ENCODE peak calls at places on chromosomes 1 and 21, in four cellular contexts. One of them, this sample, is unnamed.
A peak's percentile ranks its signal among the peaks of the same experiment; 100 is the strongest.

GRCh38 chr1:21944261-21945074 is 7.4 kb upstream of the HSPG2 start:
- DNase-seq in K562: no peak
- DNase-seq in GM12878: no peak
- DNase-seq in H1: peak; percentile 60
- DNase-seq in this sample: no peak

GRCh38 chr1:211643324-211644212 is 31.9 kb downstream of the NEK2 start:
- DNase-seq in K562: peak; percentile 46
- DNase-seq in GM12878: no peak
- DNase-seq in H1: no peak
- DNase-seq in this sample: peak; percentile 96

GRCh38 chr1:15246960-15247614 is at the start of gene FHAD1:
- DNase-seq in K562: peak; percentile 62
- DNase-seq in GM12878: no peak
- DNase-seq in H1: peak; percentile 68
- DNase-seq in this sample: no peak

GRCh38 chr1:175822575-175822974 is 79.2 kb upstream of the TNR start:
- DNase-seq in K562: no peak
- DNase-seq in GM12878: no peak
- DNase-seq in H1: no peak
- DNase-seq in this sample: no peak

GRCh38 chr1:227884370-227885134 is 63.2 kb downstream of the WNT9A start:
- DNase-seq in K562: no peak
- DNase-seq in GM12878: no peak
- DNase-seq in H1: no peak
- DNase-seq in this sample: no peak

GRCh38 chr1:18012686-18013085 is 94.9 kb upstream of the IGSF21 start:
- DNase-seq in K562: no peak
- DNase-seq in GM12878: no peak
- DNase-seq in H1: no peak
- DNase-seq in this sample: no peak

GRCh38 chr1:21655259-21655658 is 13.9 kb downstream of the RAP1GAP start:
- DNase-seq in K562: no peak
- DNase-seq in GM12878: no peak
- DNase-seq in H1: no peak
- DNase-seq in this sample: no peak

GRCh38 chr21:40732243-40732642 is 114.7 kb downstream of the DSCAM start:
- DNase-seq in K562: no peak
- DNase-seq in GM12878: no peak
- DNase-seq in H1: no peak
- DNase-seq in this sample: no peak

GRCh38 chr1:83828456-83828855 is 170.5 kb downstream of the TTLL7 start:
- DNase-seq in K562: no peak
- DNase-seq in GM12878: no peak
- DNase-seq in H1: no peak
- DNase-seq in this sample: no peak

GRCh38 chr1:117656202-117656641 is 50.4 kb downstream of the TENT5C start:
- DNase-seq in K562: no peak
- DNase-seq in GM12878: peak; percentile 73
- DNase-seq in H1: no peak
- DNase-seq in this sample: no peak

GRCh38 chr1:205504311-205505075 is at the start of gene CDK18:
- DNase-seq in K562: peak; percentile 71
- DNase-seq in GM12878: no peak
- DNase-seq in H1: peak; percentile 69
- DNase-seq in this sample: peak; percentile 78

GRCh38 chr1:12654004-12654567 is 10.2 kb downstream of the AADACL4 start:
- DNase-seq in K562: no peak
- DNase-seq in GM12878: no peak
- DNase-seq in H1: no peak
- DNase-seq in this sample: no peak

GRCh38 chr1:6030144-6030543 is 15.5 kb upstream of the KCNAB2 start:
- DNase-seq in K562: no peak
- DNase-seq in GM12878: no peak
- DNase-seq in H1: no peak
- DNase-seq in this sample: no peak

GRCh38 chr1:24142546-24143431 is at the start of gene IL22RA1:
- DNase-seq in K562: no peak
- DNase-seq in GM12878: no peak
- DNase-seq in H1: no peak
- DNase-seq in this sample: peak; percentile 48

GRCh38 chr1:204104331-204105222 is 31.7 kb downstream of the SOX13 start:
- DNase-seq in K562: no peak
- DNase-seq in GM12878: no peak
- DNase-seq in H1: no peak
- DNase-seq in this sample: no peak

GRCh38 chr21:45358711-45359310 is 46.2 kb upstream of the COL18A1 start:
- DNase-seq in K562: no peak
- DNase-seq in GM12878: no peak
- DNase-seq in H1: no peak
- DNase-seq in this sample: no peak

GRCh38 chr1:205849619-205850355 is at the start of gene PM20D1:
- DNase-seq in K562: peak; percentile 80
- DNase-seq in GM12878: no peak
- DNase-seq in H1: peak; percentile 19
- DNase-seq in this sample: no peak

GRCh38 chr1:64960731-64961130 is 5.6 kb downstream of the JAK1 start:
- DNase-seq in K562: no peak
- DNase-seq in GM12878: peak; percentile 85
- DNase-seq in H1: no peak
- DNase-seq in this sample: no peak

GRCh38 chr1:107750364-107750959 is 214.5 kb downstream of the VAV3 start:
- DNase-seq in K562: peak; percentile 47
- DNase-seq in GM12878: peak; percentile 19
- DNase-seq in H1: no peak
- DNase-seq in this sample: peak; percentile 65

GRCh38 chr1:98653186-98653585 is 8.3 kb upstream of the SNX7 start:
- DNase-seq in K562: no peak
- DNase-seq in GM12878: no peak
- DNase-seq in H1: no peak
- DNase-seq in this sample: no peak

GRCh38 chr1:53944469-53945182 is 873 bp downstream of the IFT25 start:
- DNase-seq in K562: peak; percentile 29
- DNase-seq in GM12878: no peak
- DNase-seq in H1: no peak
- DNase-seq in this sample: no peak

GRCh38 chr1:48859429-48859828 is 82.7 kb upstream of the BEND5 start:
- DNase-seq in K562: no peak
- DNase-seq in GM12878: no peak
- DNase-seq in H1: no peak
- DNase-seq in this sample: no peak

GRCh38 chr1:74835046-74835445 is 102.1 kb downstream of the TYW3 start:
- DNase-seq in K562: no peak
- DNase-seq in GM12878: no peak
- DNase-seq in H1: no peak
- DNase-seq in this sample: no peak

GRCh38 chr1:164071288-164071687 is 487.7 kb upstream of the PBX1 start:
- DNase-seq in K562: no peak
- DNase-seq in GM12878: no peak
- DNase-seq in H1: no peak
- DNase-seq in this sample: no peak

GRCh38 chr1:116356673-116357072 is 16.4 kb upstream of the ATP1A1 start:
- DNase-seq in K562: no peak
- DNase-seq in GM12878: no peak
- DNase-seq in H1: no peak
- DNase-seq in this sample: no peak

GRCh38 chr1:1212780-1213152 is 1.2 kb downstream of the TNFRSF4 start:
- DNase-seq in K562: no peak
- DNase-seq in GM12878: no peak
- DNase-seq in H1: no peak
- DNase-seq in this sample: no peak

GRCh38 chr1:9164919-9165318 is 36.0 kb upstream of the GPR157 start:
- DNase-seq in K562: no peak
- DNase-seq in GM12878: no peak
- DNase-seq in H1: no peak
- DNase-seq in this sample: no peak

GRCh38 chr1:14486401-14487110 is 111.9 kb upstream of the KAZN start:
- DNase-seq in K562: no peak
- DNase-seq in GM12878: no peak
- DNase-seq in H1: no peak
- DNase-seq in this sample: no peak

GRCh38 chr1:13699510-13699909 is 478 bp upstream of the PRDM2 start:
- DNase-seq in K562: no peak
- DNase-seq in GM12878: no peak
- DNase-seq in H1: no peak
- DNase-seq in this sample: no peak

GRCh38 chr1:232629250-232630046 is 485 bp downstream of the SIPA1L2 start:
- DNase-seq in K562: no peak
- DNase-seq in GM12878: no peak
- DNase-seq in H1: no peak
- DNase-seq in this sample: no peak

GRCh38 chr1:27772581-27772931 is 463 bp upstream of the STX12 start:
- DNase-seq in K562: no peak
- DNase-seq in GM12878: no peak
- DNase-seq in H1: no peak
- DNase-seq in this sample: no peak

GRCh38 chr1:27772932-27773731 is at the start of gene STX12:
- DNase-seq in K562: peak; percentile 100
- DNase-seq in GM12878: peak; percentile 100
- DNase-seq in H1: peak; percentile 96
- DNase-seq in this sample: peak; percentile 95

GRCh38 chr1:27772071-27772470 is 948 bp upstream of the STX12 start:
- DNase-seq in K562: no peak
- DNase-seq in GM12878: no peak
- DNase-seq in H1: no peak
- DNase-seq in this sample: no peak

GRCh38 chr1:27774654-27775053 is 1.6 kb downstream of the STX12 start:
- DNase-seq in K562: no peak
- DNase-seq in GM12878: no peak
- DNase-seq in H1: no peak
- DNase-seq in this sample: no peak

DNA sequence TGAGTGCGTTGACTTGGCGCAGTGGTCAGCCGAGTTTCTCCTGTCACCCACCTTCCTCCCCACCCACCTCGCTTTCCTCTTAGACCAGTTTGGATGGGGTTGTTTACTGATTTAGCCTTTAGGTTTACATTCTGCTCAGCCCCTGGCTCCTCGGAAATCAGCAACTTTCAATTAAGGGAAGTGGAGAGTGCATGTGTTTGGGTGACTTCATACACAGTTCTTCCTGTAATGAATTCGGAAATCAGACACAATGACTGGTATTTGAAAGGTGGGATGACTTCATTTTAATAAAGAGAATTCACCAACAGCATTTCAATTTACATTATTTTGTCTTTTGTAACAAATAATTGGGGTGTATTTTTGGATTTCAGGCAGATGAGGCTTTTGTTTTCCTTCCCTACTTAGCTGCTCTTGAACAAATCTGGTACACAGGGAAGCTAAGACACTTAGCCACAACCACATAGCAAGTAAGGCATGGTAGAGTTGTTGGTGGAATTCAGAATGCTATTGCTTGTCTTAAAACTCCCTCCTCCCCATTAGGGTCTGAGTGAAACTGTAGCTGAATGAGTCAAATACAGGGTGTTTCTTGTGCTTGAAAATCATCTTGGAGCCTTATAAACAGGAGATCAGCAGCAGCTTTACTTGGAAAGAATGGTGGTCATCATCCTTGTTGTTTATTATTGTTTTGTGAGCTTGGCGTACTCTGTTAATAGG is 870 bp downstream of the STX12 start:
- DNase-seq in K562: no peak
- DNase-seq in GM12878: no peak
- DNase-seq in H1: no peak
- DNase-seq in this sample: no peak
- TF ChIP-seq TAF1 in K562: no peak
- TF ChIP-seq TAF1 in GM12878: no peak
- TF ChIP-seq TAF1 in H1: no peak
- TF ChIP-seq TAF1 in this sample: no peak

DNA sequence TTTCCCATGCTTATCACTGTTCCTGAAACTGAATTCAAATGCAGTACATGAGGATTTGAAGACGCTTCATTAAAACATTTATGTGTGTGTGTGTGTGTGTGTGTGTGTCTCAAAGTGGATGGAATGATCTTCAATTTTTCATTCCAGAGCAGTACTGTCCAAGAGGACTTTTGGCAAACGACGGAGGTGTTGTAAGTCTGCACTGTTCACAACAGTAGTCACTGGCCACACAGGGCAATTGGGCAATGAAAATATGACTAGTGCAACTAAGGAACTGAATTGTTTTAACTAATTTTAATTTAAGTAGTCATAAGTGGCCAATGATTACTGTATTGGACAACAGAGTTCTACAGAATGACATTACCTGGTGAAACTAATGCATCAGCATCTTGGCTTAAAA is 5.0 kb downstream of the TAF5L start:
- DNase-seq in K562: no peak
- DNase-seq in GM12878: no peak
- DNase-seq in H1: no peak
- DNase-seq in this sample: no peak
- TF ChIP-seq HDAC6 in K562: no peak
- TF ChIP-seq HDAC6 in GM12878: no peak
- TF ChIP-seq HDAC6 in H1: no peak
- TF ChIP-seq HDAC6 in this sample: no peak

GRCh38 chr1:162168261-162168660 is 98.8 kb downstream of the NOS1AP start:
- DNase-seq in K562: no peak
- DNase-seq in GM12878: no peak
- DNase-seq in H1: no peak
- DNase-seq in this sample: no peak

GRCh38 chr1:162165528-162165927 is 96.0 kb downstream of the NOS1AP start:
- DNase-seq in K562: no peak
- DNase-seq in GM12878: no peak
- DNase-seq in H1: no peak
- DNase-seq in this sample: no peak

GRCh38 chr1:162171078-162171477 is 101.6 kb downstream of the NOS1AP start:
- DNase-seq in K562: no peak
- DNase-seq in GM12878: no peak
- DNase-seq in H1: no peak
- DNase-seq in this sample: no peak

GRCh38 chr1:162166934-162167615 is 97.6 kb downstream of the NOS1AP start:
- DNase-seq in K562: no peak
- DNase-seq in GM12878: no peak
- DNase-seq in H1: no peak
- DNase-seq in this sample: no peak

GRCh38 chr1:162168935-162169545 is 99.5 kb downstream of the NOS1AP start:
- DNase-seq in K562: no peak
- DNase-seq in GM12878: no peak
- DNase-seq in H1: no peak
- DNase-seq in this sample: no peak
- TF ChIP-seq TAF1 in K562: no peak
- TF ChIP-seq TAF1 in GM12878: no peak
- TF ChIP-seq TAF1 in H1: no peak
- TF ChIP-seq TAF1 in this sample: no peak

GRCh38 chr1:32748926-32749325 is 46.4 kb upstream of the SYNC start:
- DNase-seq in K562: no peak
- DNase-seq in GM12878: no peak
- DNase-seq in H1: no peak
- DNase-seq in this sample: no peak

GRCh38 chr1:32753532-32754281 is 51.1 kb upstream of the SYNC start:
- DNase-seq in K562: peak; percentile 99
- DNase-seq in GM12878: no peak
- DNase-seq in H1: peak; percentile 59
- DNase-seq in this sample: no peak

GRCh38 chr1:32748348-32748747 is 45.8 kb upstream of the SYNC start:
- DNase-seq in K562: no peak
- DNase-seq in GM12878: no peak
- DNase-seq in H1: no peak
- DNase-seq in this sample: no peak

GRCh38 chr1:32746130-32746529 is 43.6 kb upstream of the SYNC start:
- DNase-seq in K562: no peak
- DNase-seq in GM12878: no peak
- DNase-seq in H1: no peak
- DNase-seq in this sample: no peak

GRCh38 chr1:32749726-32750224 is 47.2 kb upstream of the SYNC start:
- DNase-seq in K562: no peak
- DNase-seq in GM12878: no peak
- DNase-seq in H1: no peak
- DNase-seq in this sample: no peak
- TF ChIP-seq HDAC6 in K562: no peak
- TF ChIP-seq HDAC6 in GM12878: no peak
- TF ChIP-seq HDAC6 in H1: no peak
- TF ChIP-seq HDAC6 in this sample: no peak

This sample was measured in HepG2.